ENCODE peak calls at places on chromosomes 4 and X, in seven cellular contexts. Q, M, B, C, I, R and L are unnamed samples.

GRCh38 chr4:183544109-183544508 is 39.3 kb downstream of the ING2 start:
- DNase-seq in Q (no peak), M (no peak), B (no peak), C (no peak), I (no peak), R (no peak), L (no peak)

GRCh38 chrX:97039363-97040029 is 155.8 kb downstream of the RPA4 start:
- DNase-seq in Q (no peak), M (no peak), B (no peak), C (no peak), I (peak), R (no peak), L (no peak)

GRCh38 chr4:7196731-7197130 is 4.4 kb downstream of the SORCS2 start:
- DNase-seq in Q (no peak), M (peak), B (no peak), C (no peak), I (no peak), R (no peak), L (peak)

GRCh38 chr4:186104114-186104894 is at the start of gene FAM149A:
- DNase-seq in Q (no peak), M (no peak), B (no peak), C (peak), I (peak), R (no peak), L (no peak)

GRCh38 chr4:100828986-100829685 is 311.3 kb upstream of the EMCN start:
- DNase-seq in Q (no peak), M (no peak), B (no peak), C (no peak), I (no peak), R (no peak), L (no peak)

GRCh38 chr4:16029329-16029728 is 54.5 kb downstream of the PROM1 start:
- DNase-seq in Q (no peak), M (no peak), B (no peak), C (no peak), I (no peak), R (no peak), L (no peak)

GRCh38 chr4:81030617-81031388 is at the start of gene BMP3:
- DNase-seq in Q (peak), M (peak), B (no peak), C (peak), I (peak), R (no peak), L (no peak)

GRCh38 chr4:156619154-156619934 is 352.3 kb downstream of the PDGFC start:
- DNase-seq in Q (no peak), M (no peak), B (no peak), C (no peak), I (no peak), R (no peak), L (no peak)

GRCh38 chr4:73729534-73730165 is 10.7 kb upstream of the CXCL8 start:
- DNase-seq in Q (peak), M (peak), B (no peak), C (no peak), I (peak), R (peak), L (peak)

GRCh38 chrX:134431894-134432293 is 28.1 kb upstream of the HPRT1 start:
- DNase-seq in Q (no peak), M (no peak), B (no peak), C (no peak), I (peak), R (peak), L (no peak)

GRCh38 chr4:6342530-6343293 is 73.1 kb downstream of the WFS1 start:
- DNase-seq in Q (no peak), M (no peak), B (peak), C (no peak), I (no peak), R (no peak), L (no peak)

GRCh38 chr4:1539132-1539755 is 133.0 kb upstream of the NKX1-1 start:
- DNase-seq in Q (no peak), M (no peak), B (no peak), C (no peak), I (no peak), R (no peak), L (no peak)

GRCh38 chr4:168917150-168917779 is 92.8 kb downstream of the CBR4 start:
- DNase-seq in Q (no peak), M (no peak), B (no peak), C (no peak), I (peak), R (peak), L (no peak)

GRCh38 chr4:173860079-173860478 is 330.1 kb upstream of the HAND2 start:
- DNase-seq in Q (no peak), M (no peak), B (no peak), C (no peak), I (no peak), R (no peak), L (no peak)

GRCh38 chr4:139175647-139176298 is 1.2 kb downstream of the ELF2 start:
- DNase-seq in Q (no peak), M (no peak), B (peak), C (peak), I (no peak), R (no peak), L (no peak)

GRCh38 chr4:57265831-57266582 is 155.8 kb upstream of the IGFBP7 start:
- DNase-seq in Q (no peak), M (peak), B (peak), C (no peak), I (no peak), R (no peak), L (no peak)

GRCh38 chrX:29870608-29871007 is 344.8 kb upstream of the MAGEB2 start:
- DNase-seq in Q (no peak), M (no peak), B (no peak), C (no peak), I (no peak), R (no peak), L (no peak)

GRCh38 chr4:48445704-48446103 is 37.4 kb upstream of the SLC10A4 start:
- DNase-seq in Q (no peak), M (no peak), B (no peak), C (no peak), I (peak), R (no peak), L (no peak)

GRCh38 chrX:2499507-2499906 is 1.3 kb downstream of the DHRSX start:
- DNase-seq in Q (no peak), M (no peak), B (no peak), C (no peak), I (no peak), R (no peak), L (peak)

GRCh38 chr4:127975121-127975770 is 10.0 kb downstream of the ABHD18 start:
- DNase-seq in Q (no peak), M (no peak), B (no peak), C (no peak), I (no peak), R (no peak), L (no peak)

GRCh38 chrX:2425281-2426071 is 75.3 kb downstream of the DHRSX start:
- DNase-seq in Q (no peak), M (peak), B (no peak), C (no peak), I (no peak), R (no peak), L (no peak)